ENCODE peak calls at places on chromosome 10, in nine cellular contexts. C, W, E, A, K, L, U, S and G are unnamed samples.
A peak's percentile ranks its signal among the peaks of the same experiment; 100 is the strongest.

GRCh38 chr10:74460812-74461211 is 309.8 kb downstream of the ADK start:
- DNase-seq in C (peak; percentile 24), W (no peak), E (no peak), A (no peak), K (no peak), L (no peak), U (no peak), S (peak; percentile 4), G (no peak)

GRCh38 chr10:119397416-119397815 is 145.1 kb downstream of the RGS10 start:
- DNase-seq in C (no peak), W (no peak), E (no peak), A (no peak), K (no peak), L (no peak), U (no peak), S (no peak), G (no peak)

GRCh38 chr10:78556-78955 is 29.5 kb upstream of the TUBB8 start:
- DNase-seq in C (no peak), W (no peak), E (no peak), A (no peak), K (no peak), L (no peak), U (no peak), S (no peak), G (no peak)

GRCh38 chr10:110408203-110408871 is 89.4 kb upstream of the DUSP5 start:
- DNase-seq in C (peak; percentile 63), W (no peak), E (peak; percentile 40), A (no peak), K (no peak), L (peak; percentile 94), U (no peak), S (no peak), G (no peak)

GRCh38 chr10:99612167-99612831 is 7.9 kb downstream of the SLC25A28 start:
- DNase-seq in C (peak; percentile 75), W (peak; percentile 75), E (peak; percentile 82), A (peak; percentile 77), K (peak; percentile 71), L (peak; percentile 78), U (peak; percentile 59), S (peak; percentile 66), G (peak; percentile 71)

GRCh38 chr10:26728957-26729356 is 31.5 kb downstream of the PDSS1 start:
- DNase-seq in C (no peak), W (no peak), E (no peak), A (no peak), K (no peak), L (no peak), U (no peak), S (no peak), G (no peak)

GRCh38 chr10:74072503-74072902 is 74.6 kb downstream of the VCL start:
- DNase-seq in C (peak; percentile 66), W (no peak), E (no peak), A (no peak), K (no peak), L (peak; percentile 80), U (peak; percentile 28), S (no peak), G (no peak)

GRCh38 chr10:75542902-75543301 is 111.5 kb downstream of the LRMDA start:
- DNase-seq in C (peak; percentile 95), W (peak; percentile 47), E (peak; percentile 26), A (peak; percentile 51), K (no peak), L (no peak), U (no peak), S (no peak), G (peak; percentile 49)

GRCh38 chr10:71213127-71213616 is 802 bp downstream of the UNC5B start:
- DNase-seq in C (peak; percentile 88), W (peak; percentile 78), E (peak; percentile 80), A (peak; percentile 61), K (peak; percentile 71), L (peak; percentile 60), U (peak; percentile 36), S (peak; percentile 20), G (peak; percentile 85)

GRCh38 chr10:70954373-70954772 is 66.0 kb upstream of the PCBD1 start:
- DNase-seq in C (no peak), W (peak; percentile 33), E (no peak), A (peak; percentile 83), K (no peak), L (no peak), U (no peak), S (no peak), G (no peak)

GRCh38 chr10:44325878-44326277 is 59.0 kb downstream of the CXCL12 start:
- DNase-seq in C (no peak), W (no peak), E (no peak), A (no peak), K (no peak), L (no peak), U (no peak), S (no peak), G (no peak)

GRCh38 chr10:4477664-4478063 is 348.3 kb upstream of the AKR1E2 start:
- DNase-seq in C (no peak), W (no peak), E (no peak), A (no peak), K (no peak), L (no peak), U (no peak), S (no peak), G (no peak)

GRCh38 chr10:92241158-92241500 is 49.7 kb downstream of the CPEB3 start:
- DNase-seq in C (peak; percentile 52), W (peak; percentile 79), E (peak; percentile 72), A (peak; percentile 34), K (peak; percentile 62), L (no peak), U (no peak), S (no peak), G (peak; percentile 58)

GRCh38 chr10:97858001-97858439 is 8.4 kb downstream of the GOLGA7B start:
- DNase-seq in C (no peak), W (no peak), E (no peak), A (no peak), K (no peak), L (peak; percentile 29), U (no peak), S (no peak), G (peak; percentile 44)

GRCh38 chr10:49271346-49271745 is 27.6 kb upstream of the C10orf71 start:
- DNase-seq in C (no peak), W (no peak), E (no peak), A (no peak), K (no peak), L (no peak), U (no peak), S (no peak), G (no peak)

GRCh38 chr10:3772349-3773222 is 12.4 kb downstream of the KLF6 start:
- DNase-seq in C (no peak), W (no peak), E (no peak), A (no peak), K (no peak), L (no peak), U (no peak), S (no peak), G (no peak)

GRCh38 chr10:43287056-43288007 is 20.5 kb upstream of the RASGEF1A start:
- DNase-seq in C (peak; percentile 18), W (no peak), E (peak; percentile 30), A (no peak), K (peak; percentile 74), L (peak; percentile 95), U (peak; percentile 66), S (peak; percentile 39), G (no peak)

GRCh38 chr10:21138769-21139324 is 241.7 kb upstream of the NEBL start:
- DNase-seq in C (no peak), W (no peak), E (no peak), A (no peak), K (no peak), L (no peak), U (no peak), S (no peak), G (no peak)

GRCh38 chr10:22552888-22553378 is 161.4 kb downstream of the PIP4K2A start:
- DNase-seq in C (peak; percentile 7), W (peak; percentile 55), E (no peak), A (no peak), K (no peak), L (peak; percentile 18), U (no peak), S (no peak), G (peak; percentile 72)
- H3K27ac ChIP-seq in C (no peak overlapping the region), W (no peak overlapping the region), E (no peak overlapping the region), A (no peak overlapping the region), K (no peak overlapping the region), L (no peak overlapping the region), U (no peak overlapping the region), S (no peak overlapping the region), G (peak overlapping the region; percentile 84)

GRCh38 chr10:96598841-96599240 is 12.0 kb upstream of the TM9SF3 start:
- DNase-seq in C (no peak), W (no peak), E (no peak), A (no peak), K (no peak), L (no peak), U (no peak), S (no peak), G (no peak)
- H3K4me2 ChIP-seq in C (no peak overlapping the region), W (no peak overlapping the region), E (no peak overlapping the region), A (no peak overlapping the region), K (no peak overlapping the region), L (no peak overlapping the region), U (no peak overlapping the region), S (no peak overlapping the region), G (no peak overlapping the region)

GRCh38 chr10:94042001-94042813 is 48.5 kb downstream of the PLCE1 start:
- DNase-seq in C (peak; percentile 91), W (no peak), E (peak; percentile 61), A (no peak), K (no peak), L (peak; percentile 86), U (peak; percentile 12), S (no peak), G (peak; percentile 39)
- TF ChIP-seq EZH2phosphoT487 in C (no peak), W (no peak), E (no peak), A (no peak), K (no peak), L (no peak), U (no peak), S (no peak), G (no peak)

GRCh38 chr10:102159831-102160230 is 7.6 kb downstream of the NOLC1 start:
- DNase-seq in C (no peak), W (no peak), E (no peak), A (no peak), K (no peak), L (no peak), U (no peak), S (no peak), G (no peak)

GRCh38 chr10:102153093-102153620 is 968 bp downstream of the NOLC1 start:
- DNase-seq in C (peak; percentile 49), W (no peak), E (peak; percentile 51), A (no peak), K (no peak), L (no peak), U (no peak), S (no peak), G (no peak)

GRCh38 chr10:102154466-102155116 is 2.4 kb downstream of the NOLC1 start:
- DNase-seq in C (no peak), W (no peak), E (no peak), A (no peak), K (no peak), L (no peak), U (no peak), S (no peak), G (no peak)

GRCh38 chr10:102159051-102159597 is 6.9 kb downstream of the NOLC1 start:
- DNase-seq in C (peak; percentile 72), W (no peak), E (no peak), A (no peak), K (no peak), L (no peak), U (no peak), S (no peak), G (no peak)

DNA sequence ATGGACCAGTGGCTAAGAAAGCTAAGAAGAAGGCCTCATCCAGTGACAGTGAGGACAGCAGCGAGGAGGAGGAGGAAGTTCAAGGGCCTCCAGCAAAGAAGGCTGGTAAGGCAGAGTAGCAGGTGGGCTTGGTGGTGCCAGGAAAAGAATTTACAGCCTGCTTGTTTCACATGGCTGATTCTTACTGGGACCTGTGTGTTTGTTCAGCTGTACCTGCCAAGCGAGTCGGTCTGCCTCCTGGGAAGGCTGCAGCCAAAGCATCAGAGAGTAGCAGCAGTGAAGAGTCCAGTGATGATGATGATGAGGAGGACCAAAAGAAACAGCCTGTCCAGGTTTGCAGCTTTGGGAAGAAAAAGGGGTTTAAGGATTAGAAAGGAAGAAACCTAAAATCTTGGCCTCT is 5.0 kb downstream of the NOLC1 start:
- DNase-seq in C (no peak), W (no peak), E (no peak), A (no peak), K (no peak), L (no peak), U (no peak), S (no peak), G (no peak)
- H3K27ac ChIP-seq in C (no peak overlapping the region), W (no peak overlapping the region), E (peak overlapping the region; percentile 55), A (no peak overlapping the region), K (no peak overlapping the region), L (no peak overlapping the region), U (no peak overlapping the region), S (no peak overlapping the region), G (no peak overlapping the region)